ENCODE peak calls at places on chromosomes 13 and 19, in ten cellular contexts. W is bronchial epithelial cell, X is dorsolateral prefrontal cortex, H is astrocyte of the cerebellum, L is left lung, F is brain microvascular endothelial cell, G is cardiac muscle cell, D is neural crest cell, S is AG10803, Q is psoas muscle. I is an unnamed sample.

GRCh38 chr19:14467816-14468215 is 7.3 kb downstream of the PTGER1 start:
- DNase-seq in W (no peak), X (no peak), H (no peak), L (no peak), F (no peak), G (no peak), D (no peak), S (no peak), Q (no peak), I (peak)

GRCh38 chr19:45878043-45878794 is 7.7 kb downstream of the IRF2BP1 start:
- DNase-seq in W (no peak), X (no peak), H (no peak), L (peak), F (no peak), G (no peak), D (no peak), S (no peak), Q (no peak), I (no peak)

GRCh38 chr19:10927691-10928562 is 512 bp downstream of the YIPF2 start:
- DNase-seq in W (no peak), X (no peak), H (no peak), L (no peak), F (no peak), G (no peak), D (no peak), S (peak), Q (no peak), I (no peak)

GRCh38 chr19:50003810-50004419 is 21.3 kb downstream of the VRK3 start:
- DNase-seq in W (peak), X (peak), H (peak), L (no peak), F (peak), G (peak), D (no peak), S (peak), Q (peak), I (peak)

GRCh38 chr13:40189426-40189825 is 477.0 kb downstream of the FOXO1 start:
- DNase-seq in W (no peak), X (no peak), H (no peak), L (no peak), F (no peak), G (no peak), D (no peak), S (no peak), Q (no peak), I (no peak)

GRCh38 chr19:4581381-4582111 is 22.1 kb upstream of the SEMA6B start:
- DNase-seq in W (no peak), X (no peak), H (no peak), L (no peak), F (no peak), G (peak), D (peak), S (no peak), Q (no peak), I (peak)

GRCh38 chr13:60584976-60585375 is 188.0 kb downstream of the TDRD3 start:
- DNase-seq in W (no peak), X (peak), H (peak), L (no peak), F (peak), G (peak), D (peak), S (no peak), Q (no peak), I (peak)

GRCh38 chr13:34627905-34628682 is 314.0 kb upstream of the NBEA start:
- DNase-seq in W (peak), X (no peak), H (no peak), L (no peak), F (no peak), G (no peak), D (no peak), S (no peak), Q (no peak), I (no peak)

GRCh38 chr19:54196514-54196913 is 4.1 kb upstream of the RPS9 start:
- DNase-seq in W (no peak), X (no peak), H (no peak), L (peak), F (no peak), G (no peak), D (no peak), S (no peak), Q (no peak), I (no peak)

GRCh38 chr19:48123907-48124675 is 13.5 kb upstream of the PLA2G4C start:
- DNase-seq in W (peak), X (no peak), H (peak), L (no peak), F (peak), G (peak), D (peak), S (peak), Q (no peak), I (peak)

GRCh38 chr13:108322206-108322824 is 52.8 kb downstream of the TNFSF13B start:
- DNase-seq in W (peak), X (no peak), H (peak), L (no peak), F (peak), G (peak), D (no peak), S (peak), Q (no peak), I (peak)

GRCh38 chr13:29143864-29144263 is 323.7 kb downstream of the MTUS2 start:
- DNase-seq in W (no peak), X (no peak), H (no peak), L (no peak), F (no peak), G (no peak), D (no peak), S (peak), Q (no peak), I (no peak)

GRCh38 chr13:114110091-114110829 is 22.2 kb downstream of the RASA3 start:
- DNase-seq in W (no peak), X (peak), H (no peak), L (peak), F (no peak), G (no peak), D (no peak), S (peak), Q (peak), I (no peak)

GRCh38 chr13:99829156-99829555 is 142.4 kb downstream of the ZIC5 start:
- DNase-seq in W (no peak), X (no peak), H (no peak), L (no peak), F (no peak), G (no peak), D (no peak), S (no peak), Q (no peak), I (no peak)

GRCh38 chr13:70622785-70623184 is 514.5 kb upstream of the KLHL1 start:
- DNase-seq in W (no peak), X (no peak), H (no peak), L (no peak), F (no peak), G (no peak), D (no peak), S (no peak), Q (no peak), I (no peak)

GRCh38 chr19:57537953-57538547 is 10.9 kb downstream of the ZNF549 start:
- DNase-seq in W (no peak), X (no peak), H (no peak), L (no peak), F (no peak), G (no peak), D (no peak), S (no peak), Q (no peak), I (no peak)

GRCh38 chr13:90008707-90009149 is 1338.8 kb upstream of the MIR17HG start:
- DNase-seq in W (no peak), X (no peak), H (no peak), L (no peak), F (no peak), G (no peak), D (no peak), S (no peak), Q (no peak), I (no peak)

GRCh38 chr13:113969311-113969972 is 4.4 kb downstream of the C13orf46 start:
- DNase-seq in W (no peak), X (no peak), H (no peak), L (peak), F (no peak), G (no peak), D (no peak), S (no peak), Q (peak), I (no peak)

GRCh38 chr13:26664942-26665341 is 95.6 kb downstream of the GPR12 start:
- DNase-seq in W (no peak), X (no peak), H (no peak), L (no peak), F (no peak), G (no peak), D (no peak), S (no peak), Q (no peak), I (no peak)

GRCh38 chr13:113398963-113399754 is 35.2 kb upstream of the GRTP1 start:
- DNase-seq in W (no peak), X (peak), H (peak), L (peak), F (peak), G (no peak), D (no peak), S (peak), Q (no peak), I (no peak)

GRCh38 chr19:45739498-45740439 is 6.5 kb downstream of the MEIOSIN start:
- DNase-seq in W (no peak), X (no peak), H (no peak), L (no peak), F (no peak), G (no peak), D (no peak), S (no peak), Q (no peak), I (no peak)

GRCh38 chr19:42028304-42029216 is 34.5 kb upstream of the ATP1A3 start:
- DNase-seq in W (no peak), X (no peak), H (no peak), L (no peak), F (no peak), G (no peak), D (peak), S (no peak), Q (no peak), I (peak)

GRCh38 chr13:106530907-106531520 is 4.4 kb downstream of the EFNB2 start:
- DNase-seq in W (peak), X (no peak), H (no peak), L (no peak), F (no peak), G (no peak), D (no peak), S (no peak), Q (no peak), I (no peak)

GRCh38 chr19:11848594-11849263 is at the start of gene ZNF439:
- DNase-seq in W (peak), X (peak), H (peak), L (peak), F (peak), G (peak), D (peak), S (peak), Q (peak), I (no peak)

GRCh38 chr19:7725791-7726190 is 6.1 kb downstream of the CLEC4G start:
- DNase-seq in W (no peak), X (no peak), H (no peak), L (no peak), F (no peak), G (no peak), D (no peak), S (no peak), Q (no peak), I (no peak)

GRCh38 chr13:74024856-74025255 is 109.3 kb downstream of the KLF12 start:
- DNase-seq in W (no peak), X (no peak), H (no peak), L (no peak), F (no peak), G (no peak), D (no peak), S (no peak), Q (no peak), I (no peak)

GRCh38 chr13:99656092-99656745 is 154.9 kb downstream of the TM9SF2 start:
- DNase-seq in W (peak), X (peak), H (peak), L (no peak), F (peak), G (peak), D (peak), S (peak), Q (peak), I (peak)

GRCh38 chr13:50365683-50366391 is 350.6 kb downstream of the KCNRG start:
- DNase-seq in W (peak), X (no peak), H (no peak), L (no peak), F (no peak), G (no peak), D (no peak), S (no peak), Q (no peak), I (peak)

GRCh38 chr19:9903341-9903740 is 33.0 kb downstream of the OLFM2 start:
- DNase-seq in W (no peak), X (no peak), H (no peak), L (no peak), F (no peak), G (no peak), D (no peak), S (no peak), Q (no peak), I (no peak)

GRCh38 chr19:3855321-3855720 is 13.5 kb downstream of the ZFR2 start:
- DNase-seq in W (no peak), X (no peak), H (no peak), L (no peak), F (peak), G (no peak), D (no peak), S (no peak), Q (no peak), I (no peak)

GRCh38 chr19:17848598-17849292 is 963 bp upstream of the JAK3 start:
- DNase-seq in W (no peak), X (no peak), H (no peak), L (no peak), F (no peak), G (no peak), D (no peak), S (no peak), Q (no peak), I (peak)

DNA sequence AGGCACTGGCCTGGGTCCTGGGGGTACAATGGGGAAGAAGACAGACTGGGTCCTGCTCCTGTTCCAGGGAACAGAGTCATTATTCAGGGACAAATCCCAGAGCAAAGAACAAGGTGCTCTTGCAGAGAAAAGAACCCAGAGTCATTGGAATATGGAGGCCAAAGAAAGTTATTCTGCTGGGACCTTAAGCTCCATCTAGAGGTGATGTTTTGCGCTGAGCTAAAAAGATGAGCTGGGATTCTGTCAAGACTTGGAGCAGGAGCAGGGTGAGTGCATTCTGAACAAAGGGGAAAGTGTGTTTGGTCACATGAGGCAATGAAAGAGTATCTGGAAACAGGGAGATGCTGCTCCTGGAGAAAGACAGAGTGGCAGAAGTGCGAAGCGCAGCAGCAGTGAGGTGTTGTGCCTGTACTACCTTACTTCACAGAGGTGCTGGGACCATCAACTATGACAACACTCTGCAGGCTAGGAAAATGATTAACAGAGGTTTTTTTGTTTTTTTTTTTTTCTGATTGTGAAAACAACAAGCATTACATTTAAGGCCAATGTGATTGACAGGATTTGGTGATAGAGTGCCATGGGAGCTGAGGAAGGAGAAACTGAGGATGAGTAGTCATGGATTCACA is 95.3 kb upstream of the TNFSF11 start:
- DNase-seq in W (peak), X (no peak), H (peak), L (no peak), F (peak), G (peak), D (no peak), S (no peak), Q (no peak), I (peak)
- TF ChIP-seq CTCF in W (peak), X (no peak), H (peak), L (no peak), F (peak), G (peak), D (peak), S (peak), Q (no peak), I (peak)

DNA sequence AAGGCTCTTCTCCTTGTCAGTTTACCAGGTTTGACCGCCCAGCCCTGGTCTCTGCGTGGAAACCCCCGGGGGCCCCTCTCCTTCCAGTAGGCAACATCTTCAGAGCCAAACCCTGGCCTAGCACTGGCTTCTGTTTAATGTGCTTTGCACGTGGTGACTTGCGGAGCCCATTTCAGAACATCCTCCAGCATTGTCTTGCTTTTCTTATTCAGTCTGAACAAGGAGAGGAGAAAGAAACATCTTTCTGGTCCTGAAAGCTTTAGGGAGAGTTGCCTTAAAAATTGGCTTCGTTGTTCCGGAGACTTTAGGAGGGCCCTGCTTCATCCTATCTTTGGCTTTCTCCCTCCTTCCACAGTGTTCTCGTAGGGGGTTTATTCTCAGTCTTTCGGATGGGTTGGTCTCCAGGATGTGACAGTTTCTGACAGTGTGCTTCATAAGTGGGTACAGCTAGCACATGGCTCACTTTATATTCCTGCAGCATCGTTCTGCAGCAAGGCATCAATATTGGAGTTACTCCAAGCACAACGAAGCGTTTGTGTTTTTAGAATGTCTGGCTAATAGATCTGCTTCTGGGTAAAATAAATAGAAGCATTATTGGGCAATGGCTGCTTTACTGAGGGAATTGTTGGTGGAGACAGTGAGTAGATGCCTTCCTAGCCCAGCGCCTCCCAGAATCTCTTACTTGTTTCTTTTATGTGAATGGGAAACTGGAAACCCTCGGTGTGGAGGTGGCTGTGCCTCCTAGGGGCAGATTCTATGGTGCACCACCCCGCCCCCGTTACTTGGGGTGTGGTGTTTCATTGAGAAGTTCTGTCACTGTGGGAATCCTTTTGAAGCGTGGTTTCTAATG is 1.8 kb downstream of the FARP1 start:
- DNase-seq in W (peak), X (peak), H (no peak), L (no peak), F (no peak), G (peak), D (peak), S (peak), Q (no peak), I (peak)
- TF ChIP-seq CTCF in W (no peak), X (no peak), H (peak), L (no peak), F (peak), G (peak), D (peak), S (peak), Q (no peak), I (no peak)

DNA sequence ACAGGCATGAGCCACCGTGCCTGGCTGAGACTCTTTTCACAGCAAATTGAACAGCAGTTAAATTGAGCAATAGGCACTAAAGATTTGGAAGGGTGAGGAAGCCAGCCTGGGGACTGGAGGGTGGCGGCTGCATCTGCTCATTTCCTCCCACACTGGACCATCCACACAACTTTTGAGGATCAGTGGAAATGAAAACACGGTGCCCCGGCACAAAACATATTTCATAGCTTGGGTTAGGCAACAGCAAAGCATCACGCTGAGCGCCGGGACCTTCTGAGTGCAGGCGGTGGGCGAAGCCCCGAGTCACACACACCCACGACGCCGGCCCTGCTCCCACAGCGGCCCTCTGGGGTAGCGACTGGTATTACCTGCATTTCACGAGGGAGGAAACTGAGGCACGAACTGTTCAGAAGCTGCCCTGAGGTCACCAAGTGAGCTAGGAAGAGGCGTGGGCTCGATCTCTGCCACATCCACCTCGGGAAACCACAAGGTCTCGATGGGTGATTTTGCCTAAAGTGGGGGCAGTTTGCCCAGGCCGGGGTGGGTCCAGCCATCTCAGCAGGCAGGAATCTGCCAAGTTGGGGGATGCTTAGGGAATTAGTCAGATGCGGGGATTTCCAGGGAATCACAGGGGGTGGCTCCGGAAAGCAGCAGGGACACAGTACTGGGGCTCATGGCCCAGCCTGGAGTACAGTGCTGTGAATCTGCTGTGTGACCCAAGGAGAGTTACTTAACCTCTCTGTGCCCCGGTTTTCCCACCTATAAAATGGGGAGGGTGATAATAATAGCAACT is 3.5 kb upstream of the SBNO2 start:
- DNase-seq in W (peak), X (no peak), H (peak), L (peak), F (peak), G (peak), D (no peak), S (peak), Q (no peak), I (peak)
- TF ChIP-seq CTCF in W (peak), X (no peak), H (peak), L (no peak), F (peak), G (peak), D (no peak), S (peak), Q (no peak), I (peak)

GRCh38 chr19:32627714-32628253 is 46.8 kb downstream of the PDCD5 start:
- DNase-seq in W (no peak), X (no peak), H (no peak), L (no peak), F (no peak), G (no peak), D (no peak), S (no peak), Q (no peak), I (no peak)
- TF ChIP-seq CTCF in W (no peak), X (no peak), H (no peak), L (no peak), F (no peak), G (no peak), D (no peak), S (no peak), Q (no peak), I (no peak)

DNA sequence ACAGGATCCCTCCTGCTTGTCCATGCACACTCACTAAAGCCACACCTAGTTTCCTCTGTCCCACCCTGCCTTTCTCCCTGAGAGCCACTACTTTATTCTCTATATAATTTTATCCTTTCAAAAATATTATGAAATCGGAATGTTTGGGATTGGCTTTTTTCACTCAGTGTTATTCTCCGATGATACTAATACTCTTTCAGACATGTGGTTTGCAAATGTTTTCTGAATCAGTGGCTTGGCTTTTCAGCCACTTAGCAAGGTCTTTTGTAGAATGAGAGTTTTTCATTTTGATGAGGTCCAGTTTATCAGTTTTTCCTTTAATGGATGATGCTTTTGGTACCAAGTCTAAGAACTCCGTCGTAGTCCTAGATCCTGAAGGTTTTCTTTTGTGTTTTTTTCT is 11.6 kb downstream of the SPATA13 start:
- DNase-seq in W (no peak), X (no peak), H (no peak), L (no peak), F (no peak), G (no peak), D (no peak), S (peak), Q (no peak), I (no peak)
- TF ChIP-seq CTCF in W (no peak), X (no peak), H (no peak), L (no peak), F (no peak), G (no peak), D (no peak), S (no peak), Q (no peak), I (no peak)